ENCODE peak calls at places on chromosomes 12 and 14, in nine cellular contexts. J is heart right ventricle, L is esophagus squamous epithelium, Q is aorta, X is adrenal gland, W is MM.1S, Z is OCI-LY7, E is NT2/D1, A is ascending aorta. K is an unnamed sample. For H3K4me1, the result is how much of the 10 kb centered on the place peaks cover.

GRCh38 chr14:37843969-37844607 is 248.7 kb downstream of the TTC6 start:
- DNase-seq in J (no peak), Q (no peak), W (no peak), E (no peak), Z (no peak), X (no peak), L (no peak), A (no peak), K (no peak)

GRCh38 chr14:90523544-90523943 is 126.7 kb downstream of the CALM1 start:
- DNase-seq in W (no peak), J (no peak), Q (no peak), X (no peak), Z (no peak), E (no peak), A (no peak), L (no peak), K (no peak)

GRCh38 chr12:114430306-114430705 is 24.4 kb upstream of the TBX5 start:
- DNase-seq in W (peak), A (no peak), Q (no peak), L (no peak), J (no peak), Z (no peak), E (no peak), X (no peak), K (no peak)

GRCh38 chr12:80419660-80420059 is 24.4 kb upstream of the PTPRQ start:
- DNase-seq in J (no peak), E (no peak), X (no peak), W (no peak), Q (no peak), Z (no peak), A (no peak), L (no peak), K (no peak)

GRCh38 chr12:110243227-110243626 is 37.8 kb upstream of the ATP2A2 start:
- DNase-seq in E (no peak), L (no peak), J (no peak), Q (no peak), X (peak), Z (no peak), W (no peak), A (no peak), K (no peak)

GRCh38 chr12:47989023-47989417 is 15.3 kb downstream of the COL2A1 start:
- DNase-seq in Z (no peak), E (no peak), X (no peak), L (no peak), J (no peak), Q (no peak), W (no peak), A (no peak), K (no peak)

GRCh38 chr14:57480044-57480443 is 13.6 kb downstream of the CCDC198 start:
- DNase-seq in L (no peak), W (no peak), Q (no peak), J (no peak), E (no peak), Z (peak), A (no peak), X (no peak), K (no peak)

GRCh38 chr12:41067941-41068645 is 120.0 kb upstream of the PDZRN4 start:
- DNase-seq in Q (no peak), Z (no peak), A (no peak), J (no peak), W (peak), E (no peak), L (no peak), X (no peak), K (no peak)

GRCh38 chr12:65525501-65526141 is 247.1 kb downstream of the MSRB3 start:
- DNase-seq in L (no peak), A (no peak), E (no peak), W (no peak), J (no peak), Z (no peak), X (no peak), Q (no peak), K (no peak)

GRCh38 chr14:48096869-48097268 is 421.5 kb upstream of the MDGA2 start:
- DNase-seq in Z (no peak), E (no peak), J (no peak), W (no peak), X (no peak), A (no peak), Q (no peak), L (no peak), K (no peak)

GRCh38 chr12:132327351-132328171 is 1.8 kb downstream of the GALNT9 start:
- DNase-seq in J (no peak), E (no peak), X (peak), Q (peak), W (no peak), Z (no peak), A (no peak), L (no peak), K (no peak)

GRCh38 chr12:81417056-81417455 is 339.2 kb downstream of the ACSS3 start:
- DNase-seq in L (no peak), E (no peak), Q (no peak), J (no peak), A (no peak), W (no peak), X (no peak), Z (no peak), K (no peak)

GRCh38 chr12:46266382-46266791 is 2.5 kb downstream of the SLC38A1 start:
- DNase-seq in L (no peak), Z (peak), J (no peak), W (peak), E (no peak), Q (no peak), X (no peak), A (no peak), K (no peak)

GRCh38 chr12:107903377-107904061 is 129.0 kb downstream of the ASCL4 start:
- DNase-seq in Q (peak), A (no peak), X (peak), E (peak), J (peak), W (peak), Z (peak), L (peak), K (peak)

GRCh38 chr12:14167005-14167628 is 185.7 kb upstream of the GRIN2B start:
- DNase-seq in L (no peak), J (no peak), Q (no peak), A (no peak), W (peak), X (peak), E (peak), Z (peak), K (peak)

GRCh38 chr12:118840399-118840798 is 140.9 kb upstream of the SRRM4 start:
- DNase-seq in Z (peak), A (no peak), X (no peak), Q (no peak), E (no peak), L (no peak), W (no peak), J (no peak), K (peak)

GRCh38 chr14:95260537-95261440 is 58.9 kb downstream of the CLMN start:
- DNase-seq in A (no peak), Z (no peak), J (no peak), Q (no peak), E (no peak), L (no peak), W (no peak), X (peak), K (no peak)

GRCh38 chr12:91633734-91634357 is 451.2 kb upstream of the DCN start:
- DNase-seq in E (no peak), L (no peak), A (no peak), W (no peak), Q (no peak), J (no peak), Z (no peak), X (no peak), K (no peak)

GRCh38 chr12:49766115-49766455 is 24.7 kb downstream of the TMBIM6 start:
- DNase-seq in A (no peak), W (no peak), Q (no peak), E (no peak), L (no peak), X (peak), J (no peak), Z (no peak), K (no peak)

GRCh38 chr12:49763006-49763591 is 21.7 kb downstream of the TMBIM6 start:
- DNase-seq in Q (peak), J (peak), Z (peak), W (peak), X (peak), E (peak), L (no peak), A (peak), K (peak)

GRCh38 chr12:49761677-49762467 is 20.5 kb downstream of the TMBIM6 start:
- DNase-seq in Z (no peak), E (no peak), L (no peak), W (no peak), J (no peak), Q (no peak), A (no peak), X (no peak), K (no peak)

GRCh38 chr12:49764126-49764525 is 22.8 kb downstream of the TMBIM6 start:
- DNase-seq in E (no peak), X (peak), Q (no peak), J (no peak), A (no peak), W (no peak), L (no peak), Z (no peak), K (no peak)

DNA sequence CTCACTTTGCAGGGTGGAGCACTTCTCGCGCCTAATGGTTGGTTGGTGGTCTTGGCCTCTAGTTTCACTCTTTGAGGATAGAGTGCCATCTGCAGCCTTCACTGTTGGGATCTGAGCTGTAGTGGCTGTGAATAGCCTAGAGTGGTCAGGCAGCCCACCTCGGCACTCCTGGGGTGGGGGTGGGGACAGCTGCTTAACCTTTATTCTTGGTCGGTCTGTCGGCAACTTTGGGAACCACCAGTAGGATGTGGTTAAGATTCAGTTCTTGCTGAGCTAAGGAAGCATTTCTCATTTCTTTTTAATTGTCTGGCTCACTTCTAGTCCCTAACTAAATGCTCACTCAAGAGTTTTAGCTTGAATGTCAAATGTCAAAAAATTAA is 21.1 kb downstream of the TMBIM6 start:
- DNase-seq in E (no peak), J (no peak), A (no peak), X (peak), Q (no peak), L (no peak), Z (no peak), W (peak), K (no peak)
- H3K4me3 ChIP-seq in E (no peak), J (no peak), A (no peak), X (no peak), Q (no peak), L (no peak), Z (no peak), W (no peak), K (no peak)

DNA sequence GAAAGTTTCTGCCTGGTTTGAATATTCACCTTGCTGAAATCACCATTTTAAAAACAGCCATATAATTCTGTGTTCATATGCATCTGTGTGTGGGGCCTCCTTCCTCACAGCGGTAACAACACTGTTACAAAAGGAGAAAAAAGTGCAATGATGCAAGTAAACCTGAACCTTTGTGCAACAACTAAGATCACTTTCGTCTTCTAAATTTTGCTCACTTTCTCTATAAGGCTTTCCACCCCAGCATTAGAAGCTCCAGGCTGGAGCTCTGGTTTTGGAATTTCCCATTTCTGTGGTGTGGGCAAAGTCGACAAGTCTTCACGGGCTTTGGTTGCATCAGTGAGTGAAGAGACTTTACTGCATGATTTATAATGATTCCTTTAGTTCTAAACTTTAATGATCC is 18.4 kb downstream of the FGD6 start:
- DNase-seq in J (no peak), W (no peak), Z (no peak), A (no peak), Q (no peak), E (no peak), X (no peak), L (no peak), K (no peak)
- H3K4me1 ChIP-seq in J (under half), W (under half), Z (half or more), A (under half), Q (under half), E (under half), X (under half), L (half or more), K (under half)

DNA sequence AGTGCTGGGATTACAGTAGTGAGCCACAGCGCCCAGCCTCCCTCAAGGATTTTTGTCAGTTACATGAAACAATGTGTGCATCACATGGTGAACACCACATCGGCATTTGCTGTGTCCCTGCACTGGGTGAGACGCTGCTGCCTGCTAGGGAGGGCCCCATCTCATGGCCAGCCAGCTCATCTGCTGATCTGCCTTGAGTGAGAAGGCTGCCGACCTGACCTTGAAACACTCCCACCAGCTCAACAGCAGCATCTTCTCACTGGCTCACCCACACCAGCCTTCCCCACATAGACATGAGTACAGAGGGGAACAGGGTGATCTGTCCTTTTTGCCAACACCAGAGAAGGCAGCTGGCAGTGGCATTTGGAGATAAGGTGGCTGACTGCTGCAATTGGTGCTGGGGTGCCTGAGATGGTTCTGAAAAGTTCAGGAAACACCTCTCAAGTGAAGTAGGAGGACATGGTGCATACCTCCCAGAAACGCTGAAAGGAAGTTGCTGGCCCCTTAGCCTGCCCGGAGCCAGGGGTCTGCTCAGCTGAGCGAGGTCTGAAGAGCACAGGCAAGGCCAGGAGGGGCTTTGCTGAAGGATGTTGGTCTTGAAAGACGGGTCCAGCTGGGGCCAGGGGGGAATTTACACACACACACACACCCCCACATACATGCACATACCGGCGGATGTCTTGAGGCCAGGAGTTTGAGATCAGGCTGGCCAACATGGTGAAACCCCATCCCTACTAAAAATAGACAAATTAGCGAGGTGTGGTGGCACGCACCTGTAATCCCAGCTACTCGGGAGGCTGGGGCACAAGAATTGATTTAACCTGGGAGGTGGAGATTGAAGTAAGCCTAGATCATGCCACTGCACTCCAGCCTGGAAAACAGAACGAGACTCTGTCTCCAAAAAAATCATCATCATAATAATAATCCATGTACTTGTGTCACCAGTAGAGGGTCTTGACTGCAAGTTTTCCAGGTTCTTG is 14.3 kb upstream of the PPP1R13B start:
- DNase-seq in W (no peak), L (no peak), A (no peak), Q (no peak), X (peak), E (no peak), Z (no peak), J (no peak), K (no peak)
- H3K4me3 ChIP-seq in W (no peak), L (no peak), A (no peak), Q (no peak), X (no peak), E (no peak), Z (no peak), J (no peak), K (no peak)

GRCh38 chr12:69345742-69346141 is 2.4 kb upstream of the LYZ start:
- DNase-seq in L (no peak), E (no peak), X (no peak), Q (no peak), J (no peak), Z (no peak), W (no peak), A (no peak), K (no peak)

GRCh38 chr12:69343885-69344612 is 4.1 kb upstream of the LYZ start:
- DNase-seq in A (no peak), L (no peak), X (no peak), Q (no peak), E (no peak), J (no peak), Z (no peak), W (no peak), K (no peak)

GRCh38 chr12:69342407-69342806 is 5.8 kb upstream of the LYZ start:
- DNase-seq in Q (no peak), Z (no peak), L (no peak), A (no peak), W (no peak), J (no peak), E (no peak), X (no peak), K (no peak)

GRCh38 chr12:69343357-69343756 is 4.8 kb upstream of the LYZ start:
- DNase-seq in X (no peak), Q (no peak), Z (no peak), A (no peak), W (no peak), E (no peak), J (no peak), L (no peak), K (no peak)

DNA sequence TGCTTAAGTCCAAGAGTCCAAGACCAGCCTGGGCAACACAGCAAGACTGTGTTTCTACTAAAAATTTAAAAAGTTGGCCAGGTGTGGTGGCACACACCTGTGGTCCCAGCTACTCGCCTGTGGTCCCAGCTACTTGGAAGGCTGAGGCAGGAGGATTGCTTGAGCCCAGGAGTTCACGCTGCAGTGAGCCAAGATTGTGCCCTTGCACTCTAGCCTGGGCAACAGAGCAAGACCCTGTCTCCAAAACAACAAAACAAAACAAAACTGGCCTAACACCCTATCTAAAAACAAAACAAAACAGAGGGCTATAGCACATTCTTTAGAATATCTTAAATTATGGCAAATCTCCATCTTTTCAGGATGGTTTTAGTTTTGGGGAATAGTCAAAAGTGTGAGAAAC is 3.1 kb upstream of the LYZ start:
- DNase-seq in W (no peak), A (no peak), J (no peak), Z (no peak), X (no peak), E (no peak), Q (no peak), L (no peak), K (no peak)
- H3K4me1 ChIP-seq in W (under half), A (under half), J (under half), Z (under half), X (under half), E (under half), Q (under half), L (under half), K (under half)

GRCh38 chr12:52234226-52234810 is 1.3 kb downstream of the KRT7 start:
- DNase-seq in J (no peak), W (no peak), E (no peak), Q (no peak), L (no peak), A (no peak), Z (no peak), X (no peak), K (no peak)

GRCh38 chr12:52232916-52233461 is at the start of gene KRT7:
- DNase-seq in J (no peak), X (no peak), W (no peak), E (no peak), L (no peak), Z (no peak), Q (no peak), A (no peak), K (no peak)

GRCh38 chr12:52232233-52232915 is 669 bp upstream of the KRT7 start:
- DNase-seq in L (no peak), X (no peak), A (no peak), J (no peak), W (no peak), E (no peak), Z (no peak), Q (no peak), K (no peak)

GRCh38 chr12:52235001-52235760 is 2.1 kb downstream of the KRT7 start:
- DNase-seq in Q (no peak), X (no peak), W (no peak), J (no peak), E (no peak), L (no peak), Z (no peak), A (no peak), K (no peak)

DNA sequence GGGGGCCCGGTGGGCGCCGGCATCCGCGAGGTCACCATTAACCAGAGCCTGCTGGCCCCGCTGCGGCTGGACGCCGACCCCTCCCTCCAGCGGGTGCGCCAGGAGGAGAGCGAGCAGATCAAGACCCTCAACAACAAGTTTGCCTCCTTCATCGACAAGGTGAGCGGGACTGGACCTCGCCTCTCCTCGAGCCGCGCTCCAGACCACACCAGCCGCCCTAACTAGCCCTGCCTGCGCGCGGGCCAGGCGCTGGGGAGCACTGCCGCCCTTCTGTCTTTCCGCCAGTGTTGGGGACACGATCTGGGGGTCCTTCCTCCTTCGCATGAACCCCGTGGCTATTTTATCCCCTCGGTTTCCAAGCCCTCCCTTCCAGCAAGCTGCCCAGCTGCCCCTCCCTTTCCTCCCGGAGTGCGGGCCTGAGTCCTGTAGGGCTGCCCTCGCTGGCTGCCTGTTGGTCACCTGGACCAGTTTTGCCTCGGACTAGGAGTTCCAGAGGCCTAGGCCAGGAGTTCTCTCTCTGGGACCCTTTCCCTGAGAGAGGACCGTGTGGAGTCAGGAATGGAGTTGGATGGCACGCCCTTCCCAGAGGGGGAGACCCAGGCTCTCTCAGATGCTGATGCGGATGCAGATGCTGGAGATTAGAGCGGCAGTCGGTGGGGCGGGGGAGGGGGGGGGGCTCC is 559 bp downstream of the KRT7 start:
- DNase-seq in X (no peak), W (no peak), L (no peak), E (no peak), Q (no peak), A (no peak), Z (no peak), J (no peak), K (no peak)
- H3K4me3 ChIP-seq in X (no peak), W (no peak), L (peak), E (peak), Q (no peak), A (peak), Z (no peak), J (peak), K (peak)

DNA sequence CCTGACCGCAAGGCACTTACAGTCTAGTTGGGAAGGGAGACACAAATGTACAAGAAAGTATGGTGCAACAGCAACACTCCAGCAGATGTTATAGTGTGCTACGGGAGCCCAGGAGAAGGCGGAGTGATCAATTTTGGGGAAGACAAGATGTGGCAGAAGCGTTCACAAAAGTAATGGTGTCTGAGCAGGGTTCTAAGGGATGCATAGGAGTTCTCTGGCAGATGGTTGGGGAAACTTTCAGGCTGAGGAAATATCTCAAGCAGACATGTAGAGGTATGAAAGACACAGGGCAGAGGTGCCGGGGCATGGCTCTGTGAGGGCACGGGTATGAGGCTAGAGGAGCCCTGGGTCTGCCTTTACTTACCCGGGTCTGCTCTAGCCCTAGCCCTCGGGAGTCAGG is 5.1 kb upstream of the TNFRSF1A start:
- DNase-seq in L (no peak), W (no peak), X (no peak), E (no peak), Q (no peak), Z (no peak), A (no peak), J (no peak), K (no peak)
- H3K4me1 ChIP-seq in L (half or more), W (under half), X (under half), E (under half), Q (under half), Z (under half), A (under half), J (under half), K (under half)

GRCh38 chr12:32290411-32290810 is 108.9 kb upstream of the FGD4 start:
- DNase-seq in X (no peak), J (no peak), L (no peak), Q (no peak), E (no peak), Z (no peak), W (no peak), A (no peak), K (no peak)
- H3K4me3 ChIP-seq in X (no peak), J (no peak), L (no peak), Q (no peak), E (no peak), Z (no peak), W (no peak), A (no peak), K (no peak)